ENCODE peak calls at places on chromosome 12, in five cellular contexts. I is hypothalamus, T is NCI-H1092, Y is RCC 7860, M is AG09319. W is an unnamed sample.

GRCh38 chr12:124125472-124125871 is 152.5 kb downstream of the ZNF664 start:
- DNase-seq in Y (no peak), T (no peak), I (no peak), M (no peak), W (no peak)

GRCh38 chr12:49959570-49960473 is 1.9 kb upstream of the AQP5 start:
- DNase-seq in I (no peak), T (no peak), Y (peak; percentile 4), M (no peak), W (no peak)

GRCh38 chr12:12384601-12385321 is 27.9 kb downstream of the BORCS5 start:
- DNase-seq in T (no peak), Y (no peak), I (no peak), M (no peak), W (no peak)

GRCh38 chr12:101076940-101077351 is 133.1 kb downstream of the SLC5A8 start:
- DNase-seq in M (no peak), Y (peak; percentile 12), I (no peak), T (no peak), W (peak; percentile 42)

GRCh38 chr12:34402899-34403705 is 380.8 kb downstream of the ALG10 start:
- DNase-seq in M (no peak), T (no peak), Y (no peak), I (no peak), W (no peak)

GRCh38 chr12:113097716-113098427 is 37.7 kb downstream of the RASAL1 start:
- DNase-seq in M (no peak), Y (no peak), T (peak; percentile 69), I (peak; percentile 62), W (no peak)

GRCh38 chr12:54304187-54304810 is 3.5 kb upstream of the NFE2 start:
- DNase-seq in I (no peak), Y (no peak), T (no peak), M (no peak), W (no peak)

GRCh38 chr12:88185988-88186387 is 43.9 kb downstream of the TMTC3 start:
- DNase-seq in M (no peak), T (no peak), Y (peak; percentile 54), I (no peak), W (peak; percentile 42)

GRCh38 chr12:88490425-88490824 is 89.8 kb downstream of the KITLG start:
- DNase-seq in Y (no peak), T (no peak), I (no peak), M (no peak), W (no peak)

GRCh38 chr12:122116707-122117535 is 38.4 kb downstream of the MLXIP start:
- DNase-seq in I (peak; percentile 79), Y (no peak), T (peak; percentile 28), M (no peak), W (no peak)

GRCh38 chr12:115190191-115190590 is 506.2 kb upstream of the TBX3 start:
- DNase-seq in T (no peak), M (peak; percentile 46), Y (no peak), I (no peak), W (no peak)

GRCh38 chr12:98559666-98560065 is 33.8 kb upstream of the SLC25A3 start:
- DNase-seq in T (no peak), M (no peak), I (no peak), Y (no peak), W (no peak)

GRCh38 chr12:92971869-92972524 is 42.9 kb upstream of the EEA1 start:
- DNase-seq in Y (peak; percentile 89), I (no peak), T (no peak), M (peak; percentile 28), W (no peak)

GRCh38 chr12:2640281-2640680 is 154.5 kb upstream of the FKBP4 start:
- DNase-seq in I (no peak), T (no peak), Y (no peak), M (peak; percentile 38), W (peak; percentile 32)

GRCh38 chr12:108468149-108468968 is 46.7 kb upstream of the FICD start:
- DNase-seq in M (no peak), T (no peak), Y (no peak), I (no peak), W (no peak)

GRCh38 chr12:39613525-39613924 is 6.1 kb downstream of the ABCD2 start:
- DNase-seq in Y (no peak), T (no peak), I (no peak), M (no peak), W (no peak)

W was measured in HFF-Myc.